ENCODE peak calls at places on chromosomes 7 and 10, in eight cellular contexts. U is mammary epithelial cell, N is astrocyte, C is heart right ventricle, F is body of pancreas, V is lung, P is psoas muscle, D is AG04450. L is an unnamed sample.

GRCh38 chr10:42888504-42889095 is 106.0 kb downstream of the BMS1 start:
- DNase-seq in C (no peak), F (no peak), D (no peak), V (peak), N (no peak), U (no peak), P (no peak), L (peak)

GRCh38 chr7:154564676-154565075 is 438.2 kb downstream of the PAXIP1 start:
- DNase-seq in D (no peak), F (no peak), N (no peak), U (no peak), P (no peak), C (no peak), V (no peak), L (no peak)

GRCh38 chr7:135447783-135448182 is 62.1 kb downstream of the CNOT4 start:
- DNase-seq in U (no peak), C (no peak), N (no peak), V (no peak), D (no peak), P (no peak), F (no peak), L (no peak)

GRCh38 chr10:44334621-44335184 is 50.2 kb downstream of the CXCL12 start:
- DNase-seq in V (no peak), C (no peak), F (peak), N (peak), D (peak), P (no peak), U (no peak), L (no peak)

GRCh38 chr7:11212816-11213215 is 239.1 kb downstream of the PHF14 start:
- DNase-seq in P (no peak), N (no peak), C (no peak), F (no peak), D (peak), U (no peak), V (no peak), L (no peak)

GRCh38 chr10:77173615-77174461 is 463.8 kb downstream of the KCNMA1 start:
- DNase-seq in F (peak), N (peak), P (peak), V (peak), C (peak), D (peak), U (peak), L (peak)

GRCh38 chr7:25860206-25860881 is 291.7 kb upstream of the NFE2L3 start:
- DNase-seq in F (no peak), V (no peak), C (no peak), N (no peak), U (peak), D (no peak), P (no peak), L (peak)

GRCh38 chr7:104482362-104483042 is 154.1 kb downstream of the LHFPL3 start:
- DNase-seq in D (no peak), U (no peak), N (no peak), V (no peak), C (no peak), F (peak), P (no peak), L (no peak)

GRCh38 chr10:104300736-104301292 is 31.8 kb downstream of the GSTO2 start:
- DNase-seq in C (peak), N (peak), U (peak), F (peak), D (peak), P (peak), V (no peak), L (no peak)

GRCh38 chr7:98175260-98175604 is 36.0 kb upstream of the BHLHA15 start:
- DNase-seq in F (no peak), U (no peak), N (no peak), C (no peak), P (no peak), V (no peak), D (no peak), L (no peak)

GRCh38 chr7:151763420-151763984 is 113.4 kb downstream of the PRKAG2 start:
- DNase-seq in P (peak), V (no peak), F (no peak), U (no peak), C (no peak), N (no peak), D (no peak), L (no peak)

GRCh38 chr10:132448248-132448731 is 51.3 kb downstream of the PWWP2B start:
- DNase-seq in C (no peak), U (peak), F (peak), D (no peak), N (no peak), P (peak), V (peak), L (peak)

GRCh38 chr10:16314259-16314658 is 122.6 kb upstream of the PTER start:
- DNase-seq in N (no peak), V (no peak), U (no peak), D (no peak), P (no peak), C (no peak), F (no peak), L (peak)

GRCh38 chr10:42985436-42986316 is 91.2 kb upstream of the RET start:
- DNase-seq in C (no peak), F (peak), V (no peak), P (peak), D (no peak), N (no peak), U (no peak), L (no peak)

GRCh38 chr10:22308390-22308789 is 7.8 kb upstream of the COMMD3 start:
- DNase-seq in N (peak), F (no peak), U (peak), C (no peak), P (no peak), V (no peak), D (no peak), L (no peak)

GRCh38 chr10:53025172-53025651 is 252.6 kb upstream of the MBL2 start:
- DNase-seq in N (no peak), V (no peak), D (no peak), P (no peak), C (no peak), F (no peak), U (no peak), L (no peak)

GRCh38 chr10:43595739-43596298 is 10.4 kb upstream of the ZNF485 start:
- DNase-seq in C (no peak), V (no peak), D (no peak), F (no peak), N (no peak), P (no peak), U (no peak), L (no peak)

GRCh38 chr10:130546841-130547240 is 410.6 kb downstream of the GLRX3 start:
- DNase-seq in F (no peak), C (no peak), V (no peak), U (no peak), P (no peak), D (no peak), N (no peak), L (no peak)

GRCh38 chr7:43612128-43612527 is 29.2 kb downstream of the STK17A start:
- DNase-seq in D (no peak), F (no peak), V (no peak), C (no peak), P (no peak), N (peak), U (no peak), L (no peak)

GRCh38 chr7:116259156-116259555 is 48.8 kb downstream of the TES start:
- DNase-seq in F (no peak), P (no peak), N (peak), U (no peak), D (no peak), V (no peak), C (no peak), L (no peak)

GRCh38 chr10:49398000-49398861 is 2.3 kb upstream of the DRGX start:
- DNase-seq in V (no peak), C (peak), P (peak), N (peak), D (no peak), U (peak), F (peak), L (peak)

GRCh38 chr10:132571565-132572544 is 34.3 kb downstream of the INPP5A start:
- DNase-seq in D (peak), N (peak), U (peak), F (peak), V (peak), C (peak), P (peak), L (peak)

GRCh38 chr10:22420787-22421517 is 75.7 kb downstream of the SPAG6 start:
- DNase-seq in V (no peak), D (no peak), P (no peak), C (no peak), N (no peak), F (no peak), U (no peak), L (no peak)

GRCh38 chr10:27252267-27253000 is 11.8 kb upstream of the ACBD5 start:
- DNase-seq in D (no peak), V (peak), N (peak), F (peak), U (peak), P (peak), C (peak), L (peak)

GRCh38 chr10:34906021-34906965 is 91.2 kb upstream of the PARD3 start:
- DNase-seq in V (peak), N (peak), P (peak), D (no peak), U (peak), C (no peak), F (no peak), L (peak)

GRCh38 chr7:131196808-131197207 is 130.9 kb upstream of the MKLN1 start:
- DNase-seq in N (peak), V (no peak), C (no peak), U (peak), P (no peak), D (no peak), F (no peak), L (peak)

GRCh38 chr10:56258991-56259390 is 102.1 kb downstream of the ZWINT start:
- DNase-seq in D (no peak), N (no peak), V (no peak), P (no peak), F (no peak), C (no peak), U (no peak), L (no peak)

GRCh38 chr10:26890956-26891355 is 30.2 kb upstream of the ABI1 start:
- DNase-seq in F (peak), D (peak), U (peak), P (no peak), C (no peak), V (peak), N (peak), L (peak)

GRCh38 chr10:132342553-132342952 is 10.6 kb downstream of the LRRC27 start:
- DNase-seq in D (no peak), F (no peak), P (no peak), U (no peak), N (no peak), V (no peak), C (no peak), L (no peak)

GRCh38 chr7:44587843-44588711 is 6.0 kb upstream of the TMED4 start:
- DNase-seq in D (no peak), V (peak), F (peak), C (peak), P (no peak), N (peak), U (peak), L (no peak)

GRCh38 chr7:16428672-16429071 is 7.3 kb upstream of the CRPPA start:
- DNase-seq in N (peak), U (no peak), D (no peak), C (no peak), V (no peak), F (no peak), P (no peak), L (no peak)

GRCh38 chr7:46775776-46776175 is 806.1 kb downstream of the TNS3 start:
- DNase-seq in C (no peak), V (no peak), N (no peak), D (no peak), U (no peak), F (no peak), P (no peak), L (no peak)

GRCh38 chr10:33801705-33802104 is 467.2 kb upstream of the NRP1 start:
- DNase-seq in C (no peak), F (no peak), U (peak), D (no peak), N (peak), P (peak), V (no peak), L (no peak)

DNA sequence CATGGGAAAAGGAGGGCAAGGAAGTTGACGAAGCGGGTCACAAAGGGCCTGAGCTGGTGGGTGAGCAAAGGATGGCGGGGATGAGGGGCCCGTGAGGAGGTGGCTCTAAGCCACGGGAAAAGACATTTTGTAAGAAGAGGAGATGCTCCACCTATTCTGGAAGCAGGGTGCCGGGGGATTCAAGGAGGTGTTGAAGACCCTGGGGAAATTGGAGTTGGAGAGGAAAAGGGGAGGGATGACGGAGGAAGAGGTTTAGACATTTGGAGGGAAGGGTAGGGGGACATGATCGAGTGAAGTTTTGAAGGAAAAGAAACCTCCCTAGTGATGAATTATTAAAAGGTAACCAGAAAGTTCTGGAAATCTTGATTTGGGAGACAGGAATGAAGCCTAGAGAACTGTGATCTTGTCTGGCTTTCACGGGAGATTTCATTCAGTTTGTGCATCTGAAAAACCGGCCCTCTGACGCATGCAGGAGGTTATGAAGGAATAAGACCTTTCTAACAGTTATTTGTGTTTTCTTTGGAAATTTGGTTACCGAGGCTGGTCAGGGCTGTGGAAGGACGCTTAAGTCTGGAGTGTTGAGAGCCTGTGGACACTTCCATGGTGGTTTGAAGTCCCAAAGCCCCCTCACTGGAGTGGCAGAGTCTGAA is 1.4 kb downstream of the SMO start:
- DNase-seq in P (no peak), D (no peak), C (no peak), U (no peak), N (no peak), F (no peak), V (no peak), L (no peak)
- H3K27ac ChIP-seq in P (no peak), D (no peak), C (no peak), U (no peak), N (no peak), F (no peak), V (no peak), L (peak)

DNA sequence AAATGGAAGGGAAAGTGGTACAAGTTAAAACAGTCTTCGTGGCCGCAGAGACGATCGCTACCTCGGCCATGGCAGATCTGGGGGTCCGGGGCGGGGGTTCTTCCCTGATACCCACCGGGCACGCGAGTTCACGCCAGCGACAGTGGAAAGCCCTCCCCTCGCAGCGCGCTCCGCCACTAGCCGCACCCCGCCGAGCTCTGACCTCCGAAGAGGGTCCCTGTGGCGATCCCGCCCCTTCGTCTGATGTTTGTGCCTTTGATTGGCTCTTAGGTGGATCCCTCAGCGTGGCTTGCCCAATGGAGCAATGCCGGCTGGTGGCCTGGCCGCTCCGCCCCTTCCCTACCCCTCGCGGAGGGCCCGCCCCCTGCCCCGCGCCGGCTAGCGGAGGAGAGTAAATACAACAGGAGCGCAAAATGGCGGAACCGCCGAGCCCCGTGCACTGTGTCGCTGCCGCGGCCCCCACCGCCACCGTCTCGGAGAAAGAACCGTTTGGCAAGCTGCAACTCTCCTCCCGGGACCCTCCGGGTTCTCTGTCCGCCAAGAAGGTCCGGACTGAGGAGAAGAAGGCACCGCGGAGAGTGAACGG is at the start of gene RSBN1L:
- DNase-seq in P (peak), D (peak), N (peak), C (peak), U (peak), F (peak), V (peak), L (peak)
- TF ChIP-seq CTCF in P (peak), D (peak), N (peak), C (peak), U (peak), F (peak), V (peak), L (peak)

DNA sequence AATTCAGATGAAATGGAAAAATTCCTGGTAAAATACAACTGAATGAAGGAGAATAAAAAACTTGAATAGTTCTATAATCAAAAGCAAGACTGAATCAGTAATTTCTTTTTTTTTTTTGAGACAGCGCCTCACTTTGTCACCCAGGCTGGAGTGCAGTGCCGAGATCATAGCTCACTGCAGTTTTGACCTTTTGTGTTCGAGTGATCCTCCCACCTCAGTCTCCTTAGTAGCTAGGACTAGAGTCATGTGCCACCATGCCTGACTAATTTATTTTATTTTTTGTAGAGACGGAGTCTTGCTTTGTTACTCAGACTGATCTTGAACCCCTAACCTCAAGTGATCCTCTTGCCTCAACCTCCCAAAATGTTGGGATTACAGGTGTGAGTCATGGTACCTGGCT is 26.1 kb downstream of the SYPL1 start:
- DNase-seq in N (no peak), F (no peak), P (no peak), D (no peak), U (no peak), V (no peak), C (no peak), L (no peak)
- H3K27ac ChIP-seq in N (no peak), F (no peak), P (no peak), D (no peak), U (no peak), V (no peak), C (no peak), L (no peak)

GRCh38 chr7:99733448-99733847 is 1.5 kb downstream of the CYP3A7 start:
- DNase-seq in C (no peak), U (no peak), N (no peak), D (no peak), V (no peak), F (no peak), P (no peak), L (peak)
- TF ChIP-seq CTCF in C (peak), U (no peak), N (peak), D (peak), V (no peak), F (no peak), P (no peak), L (peak)

DNA sequence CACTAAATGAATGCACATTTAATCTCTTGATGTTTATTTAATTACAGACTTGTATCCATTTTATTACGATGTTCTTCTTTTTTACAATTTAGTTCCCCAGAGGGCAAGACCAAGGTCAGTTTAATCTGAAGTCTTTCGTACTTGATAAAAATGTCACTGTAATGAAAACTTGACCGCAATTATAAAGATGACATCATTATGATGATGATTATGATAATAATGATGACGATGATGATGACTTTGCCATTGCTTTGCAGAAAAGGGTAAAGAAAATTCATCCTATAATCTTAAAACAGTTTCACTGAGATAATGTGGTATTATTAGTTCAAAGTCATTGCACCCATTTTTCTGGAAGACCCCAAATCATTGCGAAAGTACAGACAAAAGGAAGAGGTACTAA is 290.1 kb downstream of the NEBL start:
- DNase-seq in P (no peak), C (no peak), F (no peak), U (no peak), N (no peak), V (no peak), D (no peak), L (no peak)
- H3K27ac ChIP-seq in P (no peak), C (no peak), F (no peak), U (no peak), N (no peak), V (no peak), D (no peak), L (no peak)

DNA sequence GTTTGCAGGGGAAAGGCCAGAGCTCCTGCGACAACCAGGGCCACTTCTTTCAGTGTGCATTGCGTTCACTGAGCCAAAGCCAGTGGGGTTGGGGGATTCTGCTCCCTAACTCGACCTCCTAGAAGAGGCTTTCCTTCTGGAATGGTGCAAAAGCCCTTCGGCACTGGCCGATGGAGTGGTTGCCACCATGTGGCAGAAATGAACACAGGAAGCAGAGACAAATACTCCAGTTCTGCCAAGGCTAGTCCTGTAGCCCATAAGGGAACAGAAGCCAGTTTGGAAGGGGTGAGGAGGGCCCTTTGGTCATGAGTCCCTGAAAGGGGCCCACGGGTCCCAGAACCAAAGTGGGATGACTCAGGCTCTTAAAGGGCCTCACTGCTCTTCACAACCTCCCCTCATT is 29.7 kb upstream of the ACSL5 start:
- DNase-seq in D (no peak), F (no peak), P (no peak), U (no peak), C (no peak), N (no peak), V (no peak), L (no peak)
- TF ChIP-seq CTCF in D (no peak), F (no peak), P (no peak), U (no peak), C (no peak), N (no peak), V (no peak), L (peak)

GRCh38 chr7:114181280-114181679 is 233.3 kb upstream of the FOXP2 start:
- DNase-seq in U (no peak), V (no peak), N (no peak), P (no peak), F (no peak), D (no peak), C (no peak), L (no peak)

GRCh38 chr7:114180556-114181266 is 233.9 kb upstream of the FOXP2 start:
- DNase-seq in V (no peak), D (no peak), U (no peak), N (no peak), P (no peak), F (no peak), C (no peak), L (no peak)

GRCh38 chr7:114183311-114184105 is 231.1 kb upstream of the FOXP2 start:
- DNase-seq in U (peak), V (no peak), P (no peak), F (no peak), D (no peak), C (no peak), N (no peak), L (no peak)

DNA sequence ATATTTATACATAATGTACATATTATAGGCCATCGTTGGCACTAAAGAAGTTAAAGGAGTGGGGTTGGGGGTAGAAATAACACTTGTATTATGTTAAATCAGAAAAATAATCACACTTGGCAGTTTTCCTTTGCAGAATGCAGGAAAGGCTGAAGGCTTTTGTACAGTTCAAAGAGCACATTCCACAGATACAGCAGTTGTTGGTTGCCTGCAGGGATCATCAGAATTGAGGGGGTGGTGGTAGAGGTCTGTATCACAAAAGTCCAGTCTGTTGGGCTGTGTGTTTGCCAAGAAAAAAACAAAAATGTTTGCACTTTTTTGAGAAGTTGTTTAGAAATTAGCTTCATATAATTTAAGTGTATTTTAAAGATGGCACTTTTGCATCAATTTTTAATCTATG is 231.8 kb upstream of the FOXP2 start:
- DNase-seq in V (no peak), C (no peak), U (no peak), P (no peak), D (no peak), N (peak), F (no peak), L (no peak)
- H3K27ac ChIP-seq in V (no peak), C (no peak), U (no peak), P (no peak), D (no peak), N (no peak), F (no peak), L (no peak)

L was measured in endodermal cell.